ENCODE peak calls at places on chromosomes 16 and 17, in four cellular contexts. R is GM03348, W is NCI-H82, K is left lobe of liver. Q is an unnamed sample.

GRCh38 chr16:48180868-48181480 is 25.2 kb upstream of the ABCC12 start:
- DNase-seq in K (peak; percentile 76), W (no peak), R (no peak), Q (no peak)

GRCh38 chr17:78255029-78255656 is 23.7 kb downstream of the TMEM235 start:
- DNase-seq in W (no peak), R (no peak), K (no peak), Q (no peak)

GRCh38 chr16:23348579-23349469 is 46.7 kb downstream of the SCNN1B start:
- DNase-seq in W (peak; percentile 45), R (no peak), K (no peak), Q (peak; percentile 62)

GRCh38 chr16:57325458-57325857 is 33.1 kb upstream of the CCL22 start:
- DNase-seq in R (no peak), W (no peak), K (no peak), Q (no peak)

GRCh38 chr17:50209472-50210248 is 8.2 kb upstream of the COL1A1 start:
- DNase-seq in K (peak; percentile 43), R (peak; percentile 94), W (peak; percentile 82), Q (peak; percentile 98)

GRCh38 chr16:58488531-58488930 is 11.4 kb upstream of the NDRG4 start:
- DNase-seq in W (no peak), R (no peak), K (no peak), Q (peak; percentile 47)

GRCh38 chr17:82851381-82851780 is 11.6 kb upstream of the ZNF750 start:
- DNase-seq in R (no peak), W (no peak), K (no peak), Q (peak; percentile 51)

GRCh38 chr17:35586569-35587073 is 501 bp upstream of the AP2B1 start:
- DNase-seq in K (no peak), R (no peak), W (peak; percentile 45), Q (no peak)

GRCh38 chr17:14818469-14818868 is 446.7 kb downstream of the PMP22 start:
- DNase-seq in R (no peak), W (no peak), K (no peak), Q (no peak)

GRCh38 chr17:11309850-11310249 is 68.8 kb downstream of the SHISA6 start:
- DNase-seq in R (no peak), W (no peak), K (no peak), Q (no peak)

GRCh38 chr16:3479654-3480216 is 15.6 kb downstream of the C16orf90 start:
- DNase-seq in K (no peak), W (no peak), R (no peak), Q (no peak)

GRCh38 chr17:34365340-34365739 is 2.3 kb upstream of the CCL1 start:
- DNase-seq in R (no peak), W (no peak), K (no peak), Q (no peak)

GRCh38 chr16:54116126-54116525 is 170.5 kb downstream of the IRX3 start:
- DNase-seq in R (no peak), W (no peak), K (no peak), Q (no peak)

GRCh38 chr17:66784621-66785364 is 50.1 kb upstream of the CACNG5 start:
- DNase-seq in R (no peak), K (no peak), W (no peak), Q (no peak)

GRCh38 chr17:41026668-41027471 is at the start of gene KRTAP1-5:
- DNase-seq in R (peak; percentile 68), K (no peak), W (no peak), Q (no peak)

GRCh38 chr16:3065742-3066439 is 451 bp downstream of the IL32 start:
- DNase-seq in R (no peak), K (peak; percentile 66), W (no peak), Q (no peak)

GRCh38 chr17:82600731-82601446 is 47.4 kb downstream of the WDR45B start:
- DNase-seq in R (no peak), K (no peak), W (no peak), Q (no peak)

GRCh38 chr17:59311051-59311468 is 20.4 kb upstream of the YPEL2 start:
- DNase-seq in W (peak; percentile 90), R (peak; percentile 82), K (peak; percentile 48), Q (no peak)

GRCh38 chr17:75020331-75021110 is 8.1 kb downstream of the MRPL58 start:
- DNase-seq in W (no peak), R (no peak), K (no peak), Q (no peak)

GRCh38 chr17:9244066-9245052 is 223.0 kb downstream of the NTN1 start:
- DNase-seq in R (peak; percentile 75), K (no peak), W (no peak), Q (no peak)

GRCh38 chr17:22695228-22695619 is 1002.9 kb downstream of the KCNJ18 start:
- DNase-seq in R (no peak), W (peak; percentile 4), K (no peak), Q (no peak)

GRCh38 chr17:60538726-60539125 is 12.7 kb upstream of the APPBP2 start:
- DNase-seq in W (no peak), R (no peak), K (no peak), Q (no peak)

GRCh38 chr17:76732734-76733617 is 4.2 kb downstream of the SRSF2 start:
- DNase-seq in R (peak; percentile 22), W (peak; percentile 36), K (no peak), Q (no peak)

GRCh38 chr16:64391009-64391663 is 730.7 kb downstream of the CDH11 start:
- DNase-seq in K (no peak), W (no peak), R (peak; percentile 27), Q (no peak)

GRCh38 chr16:74939688-74940087 is 45.2 kb downstream of the WDR59 start:
- DNase-seq in R (no peak), K (no peak), W (no peak), Q (no peak)

GRCh38 chr16:8572919-8573724 is 17.2 kb downstream of the TMEM114 start:
- DNase-seq in W (peak; percentile 35), K (no peak), R (peak; percentile 59), Q (no peak)

GRCh38 chr17:82797061-82797460 is 42.8 kb downstream of the ZNF750 start:
- DNase-seq in K (no peak), W (no peak), R (no peak), Q (no peak)

GRCh38 chr16:84266451-84266850 is 26.6 kb upstream of the KCNG4 start:
- DNase-seq in W (peak; percentile 99), K (peak; percentile 83), R (peak; percentile 44), Q (peak; percentile 64)

GRCh38 chr16:89828199-89828869 is at the start of gene SPIRE2:
- DNase-seq in K (peak; percentile 76), W (peak; percentile 64), R (peak; percentile 93), Q (peak; percentile 91)

GRCh38 chr16:51881731-51882130 is 665.2 kb downstream of the TOX3 start:
- DNase-seq in R (peak; percentile 14), W (no peak), K (no peak), Q (no peak)

GRCh38 chr17:68033636-68034451 is 1.7 kb upstream of the KPNA2 start:
- DNase-seq in R (peak; percentile 29), W (peak; percentile 89), K (peak; percentile 15), Q (no peak)

GRCh38 chr17:13323990-13324389 is 277.7 kb downstream of the HS3ST3A1 start:
- DNase-seq in K (no peak), R (peak; percentile 7), W (no peak), Q (no peak)

GRCh38 chr16:2966803-2967184 is 2.4 kb upstream of the PAQR4 start:
- DNase-seq in R (no peak), K (no peak), W (no peak), Q (no peak)

GRCh38 chr17:68036304-68037147 is 991 bp downstream of the KPNA2 start:
- DNase-seq in W (no peak), K (no peak), R (no peak), Q (no peak)

GRCh38 chr17:49964539-49965521 is 4.2 kb upstream of the DLX4 start:
- DNase-seq in R (no peak), K (no peak), W (no peak), Q (no peak)

GRCh38 chr17:45908460-45908859 is 14.1 kb downstream of the MAPT start:
- DNase-seq in R (no peak), W (peak; percentile 40), K (no peak), Q (no peak)

GRCh38 chr17:67421869-67422273 is 44.8 kb downstream of the PITPNC1 start:
- DNase-seq in K (peak; percentile 36), R (peak; percentile 73), W (no peak), Q (no peak)

GRCh38 chr16:55437627-55438026 is 41.4 kb upstream of the MMP2 start:
- DNase-seq in W (no peak), K (no peak), R (peak; percentile 79), Q (no peak)

GRCh38 chr16:11869657-11870228 is 18.4 kb upstream of the RSL1D1 start:
- DNase-seq in W (no peak), R (no peak), K (peak; percentile 80), Q (no peak)